ENCODE peak calls at places on chromosome 22, in seven cellular contexts. W is H1, N is tibial nerve, P is suprapubic skin, F is K562, J is stomach, O is esophagus muscularis mucosa. L is an unnamed sample.

GRCh38 chr22:35802885-35803284 is 85.2 kb downstream of the APOL5 start:
- DNase-seq in W (no peak), N (no peak), P (no peak), F (no peak), J (no peak), O (no peak), L (no peak)

GRCh38 chr22:48894804-48895250 is 932.8 kb downstream of the BRD1 start:
- DNase-seq in W (no peak), N (no peak), P (no peak), F (no peak), J (peak; percentile 22), O (peak; percentile 60), L (no peak)

GRCh38 chr22:29163808-29164207 is 41.9 kb upstream of the EMID1 start:
- DNase-seq in W (no peak), N (no peak), P (no peak), F (no peak), J (no peak), O (no peak), L (no peak)

GRCh38 chr22:50528682-50529415 is 963 bp downstream of the TYMP start:
- DNase-seq in W (peak; percentile 59), N (no peak), P (peak; percentile 80), F (no peak), J (no peak), O (no peak), L (peak; percentile 26)

GRCh38 chr22:30636226-30637077 is 871 bp downstream of the SLC35E4 start:
- DNase-seq in W (peak; percentile 55), N (no peak), P (no peak), F (peak; percentile 3), J (peak; percentile 28), O (no peak), L (peak; percentile 48)

GRCh38 chr22:35629406-35630234 is 12.5 kb upstream of the MB start:
- DNase-seq in W (no peak), N (peak; percentile 78), P (peak; percentile 84), F (peak; percentile 31), J (peak; percentile 50), O (peak; percentile 94), L (peak; percentile 60)

GRCh38 chr22:30265131-30265720 is 1.4 kb downstream of the OSM start:
- DNase-seq in W (no peak), N (no peak), P (no peak), F (no peak), J (no peak), O (no peak), L (no peak)

GRCh38 chr22:49243335-49243734 is 584.3 kb downstream of the BRD1 start:
- DNase-seq in W (peak; percentile 8), N (no peak), P (no peak), F (no peak), J (no peak), O (no peak), L (no peak)

GRCh38 chr22:49783926-49784629 is 43.6 kb downstream of the BRD1 start:
- DNase-seq in W (no peak), N (no peak), P (no peak), F (no peak), J (no peak), O (no peak), L (no peak)

GRCh38 chr22:50105529-50106100 is 15.8 kb downstream of the MOV10L1 start:
- DNase-seq in W (no peak), N (no peak), P (peak; percentile 32), F (no peak), J (no peak), O (no peak), L (no peak)

GRCh38 chr22:37160037-37160436 is 10.3 kb upstream of the IL2RB start:
- DNase-seq in W (no peak), N (no peak), P (no peak), F (no peak), J (no peak), O (no peak), L (no peak)

GRCh38 chr22:50169181-50169759 is 1.3 kb upstream of the PANX2 start:
- DNase-seq in W (no peak), N (no peak), P (no peak), F (no peak), J (no peak), O (no peak), L (no peak)

GRCh38 chr22:21568207-21569075 is 927 bp downstream of the UBE2L3 start:
- DNase-seq in W (no peak), N (no peak), P (no peak), F (peak; percentile 72), J (no peak), O (no peak), L (peak; percentile 39)

GRCh38 chr22:43273902-43274484 is 69.2 kb downstream of the SCUBE1 start:
- DNase-seq in W (peak; percentile 69), N (no peak), P (no peak), F (peak; percentile 64), J (peak; percentile 47), O (no peak), L (no peak)

GRCh38 chr22:37052386-37053309 is 1.1 kb downstream of the KCTD17 start:
- DNase-seq in W (no peak), N (no peak), P (no peak), F (no peak), J (no peak), O (no peak), L (no peak)

GRCh38 chr22:46547179-46547882 is 9.9 kb upstream of the CELSR1 start:
- DNase-seq in W (no peak), N (no peak), P (no peak), F (no peak), J (no peak), O (no peak), L (no peak)

GRCh38 chr22:37362618-37363017 is 64.7 kb downstream of the ELFN2 start:
- DNase-seq in W (no peak), N (no peak), P (no peak), F (no peak), J (no peak), O (no peak), L (no peak)

GRCh38 chr22:35467788-35468187 is 67.8 kb downstream of the MCM5 start:
- DNase-seq in W (no peak), N (peak; percentile 40), P (peak; percentile 85), F (no peak), J (peak; percentile 85), O (no peak), L (peak; percentile 71)

GRCh38 chr22:19055801-19056200 is 66.4 kb downstream of the DGCR2 start:
- DNase-seq in W (no peak), N (no peak), P (peak; percentile 65), F (no peak), J (peak; percentile 20), O (no peak), L (no peak)

GRCh38 chr22:43516996-43517635 is 105.3 kb downstream of the MPPED1 start:
- DNase-seq in W (no peak), N (no peak), P (no peak), F (no peak), J (no peak), O (no peak), L (no peak)

GRCh38 chr22:37079668-37080171 is 28.2 kb downstream of the KCTD17 start:
- DNase-seq in W (no peak), N (no peak), P (no peak), F (no peak), J (peak; percentile 41), O (no peak), L (peak; percentile 48)

GRCh38 chr22:33803883-33804282 is 116.4 kb downstream of the LARGE1 start:
- DNase-seq in W (no peak), N (no peak), P (no peak), F (no peak), J (no peak), O (no peak), L (no peak)

DNA sequence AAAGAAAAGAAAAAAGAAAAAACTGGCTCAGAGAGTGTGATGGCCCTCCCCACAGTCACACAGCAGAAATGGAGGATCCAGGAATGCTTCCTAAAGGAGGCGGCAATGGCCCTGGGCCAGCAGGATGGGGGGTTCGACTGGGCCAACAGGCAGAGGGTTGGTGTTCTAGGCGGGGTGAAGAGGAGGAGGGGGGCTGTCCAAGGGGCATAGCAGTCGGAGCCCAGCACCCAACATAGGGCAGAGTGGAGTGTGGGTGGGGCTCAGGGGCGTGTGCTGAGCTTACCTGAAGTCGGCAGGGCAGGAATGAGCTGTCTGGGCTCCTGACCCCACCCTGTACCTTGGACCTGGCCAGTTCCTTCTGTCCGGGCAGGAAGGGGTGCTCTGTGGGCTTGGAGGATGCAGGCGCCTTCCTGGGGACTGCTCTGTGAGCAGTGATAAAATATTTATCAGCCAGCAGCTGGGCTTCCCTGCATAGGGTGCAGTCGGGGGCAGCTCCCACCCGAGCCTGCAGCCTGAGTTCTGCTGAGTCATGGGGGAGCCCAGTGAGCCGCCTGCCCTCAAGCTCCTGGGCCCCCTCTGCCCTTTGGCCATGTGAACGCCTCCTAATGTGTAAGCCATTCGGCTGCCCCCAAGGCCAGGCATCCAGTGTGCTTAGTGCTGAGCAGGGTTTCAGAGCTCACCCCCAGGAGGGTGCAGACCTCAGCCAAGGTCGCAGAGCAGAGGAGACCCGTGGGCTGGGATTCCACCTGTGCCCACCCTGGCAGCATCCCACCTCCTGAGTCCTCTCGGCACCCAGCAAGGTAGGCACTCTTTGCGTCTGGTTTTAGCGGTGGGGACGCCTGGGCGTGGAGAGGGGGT is 25.3 kb upstream of the PRR5 start:
- DNase-seq in W (no peak), N (no peak), P (no peak), F (peak; percentile 84), J (peak; percentile 50), O (no peak), L (peak; percentile 77)
- H3K27me3 ChIP-seq in W (no peaks in the 10 kb centered on the region), N (no peaks in the 10 kb centered on the region), P (no peaks in the 10 kb centered on the region), F (no peaks in the 10 kb centered on the region), J (peaks cover 11% of the 10 kb centered on the region), O (peaks cover 25% of the 10 kb centered on the region), L (no peaks in the 10 kb centered on the region)

GRCh38 chr22:44683237-44683636 is 18.8 kb upstream of the PRR5 start:
- DNase-seq in W (no peak), N (no peak), P (no peak), F (no peak), J (no peak), O (no peak), L (no peak)
- TF ChIP-seq EP300 in W (no peak), N (no peak), P (no peak), F (no peak), J (no peak), O (no peak), L (no peak)

GRCh38 chr22:20234760-20235452 is 33.2 kb downstream of the RTN4R start:
- DNase-seq in W (no peak), N (no peak), P (no peak), F (no peak), J (no peak), O (no peak), L (no peak)

GRCh38 chr22:20233351-20234313 is 34.5 kb downstream of the RTN4R start:
- DNase-seq in W (no peak), N (no peak), P (no peak), F (no peak), J (no peak), O (no peak), L (no peak)

GRCh38 chr22:20234314-20234682 is 33.8 kb downstream of the RTN4R start:
- DNase-seq in W (no peak), N (no peak), P (no peak), F (no peak), J (no peak), O (no peak), L (no peak)

GRCh38 chr22:20236052-20236717 is 31.9 kb downstream of the RTN4R start:
- DNase-seq in W (no peak), N (no peak), P (no peak), F (no peak), J (no peak), O (no peak), L (no peak)

GRCh38 chr22:20235453-20235991 is 32.6 kb downstream of the RTN4R start:
- DNase-seq in W (no peak), N (no peak), P (no peak), F (no peak), J (no peak), O (no peak), L (no peak)
- TF ChIP-seq CTCF in W (no peak), N (no peak), P (no peak), F (no peak), J (no peak), O (no peak), L (no peak)

GRCh38 chr22:45009881-45010531 is at the start of gene PHF21B:
- DNase-seq in W (peak; percentile 91), N (no peak), P (no peak), F (peak; percentile 75), J (peak; percentile 37), O (no peak), L (no peak)
- H3K27me3 ChIP-seq in W (no peaks in the 10 kb centered on the region), N (no peaks in the 10 kb centered on the region), P (peaks cover 92% of the 10 kb centered on the region), F (peaks cover 5% of the 10 kb centered on the region), J (peaks cover 68% of the 10 kb centered on the region), O (peaks cover 86% of the 10 kb centered on the region), L (peaks cover 85% of the 10 kb centered on the region)

L was measured in transverse colon.